ENCODE peak calls at places on chromosome 2, in six cellular contexts. Z, A, L, I, B and T are unnamed samples.

GRCh38 chr2:146444085-146444484 is 1400.7 kb upstream of the ACVR2A start:
- DNase-seq in L (no peak), I (no peak), Z (no peak), B (no peak), A (no peak), T (no peak)

GRCh38 chr2:174492963-174493431 is 6.2 kb upstream of the GPR155 start:
- DNase-seq in B (no peak), L (no peak), A (no peak), I (no peak), Z (no peak), T (no peak)

GRCh38 chr2:120851116-120851773 is 115.6 kb downstream of the GLI2 start:
- DNase-seq in L (no peak), A (no peak), B (no peak), Z (no peak), I (no peak), T (no peak)

GRCh38 chr2:43484323-43484930 is 111.4 kb downstream of the THADA start:
- DNase-seq in I (no peak), B (peak), Z (no peak), A (peak), L (peak), T (peak)

GRCh38 chr2:43792653-43793052 is 18.8 kb downstream of the DYNC2LI1 start:
- DNase-seq in B (no peak), I (no peak), L (no peak), A (no peak), Z (no peak), T (no peak)

GRCh38 chr2:98013407-98014042 is 17.8 kb upstream of the TMEM131 start:
- DNase-seq in Z (no peak), A (no peak), I (no peak), L (no peak), B (no peak), T (no peak)

GRCh38 chr2:10897956-10898355 is 13.8 kb upstream of the KCNF1 start:
- DNase-seq in L (no peak), B (no peak), Z (no peak), A (no peak), I (no peak), T (no peak)

GRCh38 chr2:54429811-54430600 is 26.1 kb upstream of the SPTBN1 start:
- DNase-seq in B (no peak), A (no peak), I (no peak), Z (no peak), L (no peak), T (no peak)

GRCh38 chr2:176157499-176158305 is 595 bp downstream of the HOXD3 start:
- DNase-seq in B (no peak), I (no peak), Z (no peak), A (no peak), L (peak), T (no peak)

GRCh38 chr2:27724191-27724590 is 47.3 kb upstream of the MRPL33 start:
- DNase-seq in B (no peak), A (no peak), I (no peak), L (no peak), Z (no peak), T (no peak)

GRCh38 chr2:25977768-25978167 is 4.5 kb downstream of the KIF3C start:
- DNase-seq in Z (no peak), B (peak), I (no peak), A (no peak), L (no peak), T (no peak)

GRCh38 chr2:12930382-12930781 is 213.6 kb downstream of the TRIB2 start:
- DNase-seq in Z (no peak), I (no peak), B (no peak), L (no peak), A (no peak), T (no peak)

GRCh38 chr2:46983065-46983801 is 67.6 kb upstream of the MCFD2 start:
- DNase-seq in L (no peak), I (no peak), B (peak), A (no peak), Z (no peak), T (no peak)

GRCh38 chr2:66872056-66872821 is 437.3 kb downstream of the MEIS1 start:
- DNase-seq in B (peak), L (no peak), A (no peak), Z (no peak), I (no peak), T (no peak)

GRCh38 chr2:26394694-26395093 is 7.0 kb upstream of the DRC1 start:
- DNase-seq in A (no peak), B (no peak), L (no peak), Z (no peak), I (no peak), T (peak)